ENCODE peak calls at places on chromosomes 3 and 15, in nine cellular contexts. M is stimulated activated naive CD8-positive, alpha-beta T cell treated with anti-CD3 and anti-CD28 coated beads, Interleukin-15, amount 100 ng/mL, for 72 hours; D is cardiac fibroblast; X is lung; L is lower leg skin; T is AG20443; S is NCI-H1092; J is stimulated activated effector memory CD8-positive, alpha-beta T cell treated with anti-CD3 and anti-CD28 coated beads, Interleukin-12 subunit alpha, Interleukin-12 subunit beta, amount 100 ng/mL, for 72 hours; B is GM12864. K is an unnamed sample.

GRCh38 chr15:36469567-36469966 is 109.9 kb upstream of the CDIN1 start:
- DNase-seq in D (peak; percentile 35), M (no peak), B (no peak), T (no peak), X (no peak), S (no peak), J (no peak), L (no peak), K (no peak)

GRCh38 chr15:69467636-69468035 is 15.0 kb downstream of the RPLP1 start:
- DNase-seq in B (no peak), T (no peak), S (no peak), L (no peak), M (no peak), D (no peak), J (no peak), X (no peak), K (no peak)

GRCh38 chr3:106092792-106093191 is 224.0 kb upstream of the CBLB start:
- DNase-seq in L (no peak), X (no peak), D (no peak), J (no peak), B (no peak), M (no peak), S (no peak), T (no peak), K (no peak)

GRCh38 chr15:59148160-59148810 is 43.3 kb downstream of the CCNB2 start:
- DNase-seq in M (no peak), D (no peak), T (peak; percentile 27), X (no peak), J (no peak), B (no peak), S (no peak), L (no peak), K (no peak)

GRCh38 chr3:47536221-47536891 is 22.8 kb upstream of the ELP6 start:
- DNase-seq in X (no peak), B (no peak), D (no peak), L (no peak), S (no peak), T (no peak), M (no peak), J (no peak), K (no peak)

GRCh38 chr3:106208979-106209378 is 340.2 kb upstream of the CBLB start:
- DNase-seq in J (no peak), M (no peak), B (no peak), X (no peak), T (no peak), L (no peak), S (no peak), D (peak; percentile 77), K (no peak)

GRCh38 chr15:94203321-94203720 is 28.0 kb upstream of the MCTP2 start:
- DNase-seq in S (no peak), T (no peak), M (no peak), B (no peak), D (no peak), X (no peak), J (no peak), L (no peak), K (no peak)

GRCh38 chr3:185537369-185537970 is 14.9 kb downstream of the LIPH start:
- DNase-seq in X (peak; percentile 75), J (peak; percentile 68), M (peak; percentile 48), L (peak; percentile 45), T (peak; percentile 69), S (no peak), B (peak; percentile 97), D (peak; percentile 98), K (peak; percentile 52)

GRCh38 chr15:68187559-68187958 is 17.6 kb downstream of the CALML4 start:
- DNase-seq in S (peak; percentile 33), M (no peak), B (no peak), L (peak; percentile 50), T (peak; percentile 73), D (peak; percentile 85), J (peak; percentile 37), X (no peak), K (peak; percentile 51)

GRCh38 chr3:22685598-22685997 is 517.5 kb upstream of the UBE2E2 start:
- DNase-seq in T (peak; percentile 23), B (no peak), J (no peak), D (peak; percentile 15), S (no peak), M (no peak), L (no peak), X (no peak), K (no peak)

GRCh38 chr3:189781384-189781783 is 150.2 kb downstream of the TP63 start:
- DNase-seq in X (no peak), S (no peak), T (no peak), L (no peak), D (no peak), J (no peak), B (no peak), M (no peak), K (no peak)

GRCh38 chr3:182567666-182568065 is 225.6 kb upstream of the ATP11B start:
- DNase-seq in B (no peak), T (no peak), X (no peak), J (no peak), M (no peak), D (no peak), L (no peak), S (no peak), K (no peak)

GRCh38 chr3:28916713-28917499 is 364.0 kb upstream of the RBMS3 start:
- DNase-seq in X (peak; percentile 33), M (peak; percentile 39), D (peak; percentile 86), J (no peak), S (no peak), B (peak; percentile 60), T (peak; percentile 75), L (peak; percentile 42), K (peak; percentile 74)

GRCh38 chr3:100465871-100466777 is 26.3 kb upstream of the TMEM45A start:
- DNase-seq in D (no peak), X (no peak), B (no peak), M (no peak), J (no peak), T (no peak), S (no peak), L (no peak), K (no peak)

GRCh38 chr3:194025119-194025518 is 110.8 kb upstream of the HES1 start:
- DNase-seq in J (no peak), T (no peak), D (no peak), S (no peak), B (no peak), M (no peak), X (no peak), L (no peak), K (no peak)

GRCh38 chr3:177468331-177468730 is 271.0 kb upstream of the TBL1XR1 start:
- DNase-seq in M (no peak), D (peak; percentile 88), S (no peak), L (no peak), X (peak; percentile 48), B (no peak), T (peak; percentile 88), J (no peak), K (peak; percentile 57)

GRCh38 chr15:64132217-64132616 is 19.3 kb upstream of the SNX22 start:
- DNase-seq in T (no peak), M (no peak), B (no peak), J (no peak), L (no peak), X (no peak), S (no peak), D (no peak), K (no peak)

GRCh38 chr3:47092090-47092489 is 71.8 kb downstream of the SETD2 start:
- DNase-seq in J (no peak), M (no peak), S (no peak), L (no peak), B (no peak), D (no peak), T (no peak), X (no peak), K (no peak)

GRCh38 chr3:74066456-74066855 is 441.7 kb upstream of the PDZRN3 start:
- DNase-seq in L (no peak), M (no peak), X (no peak), J (no peak), B (no peak), S (no peak), T (no peak), D (no peak), K (no peak)

GRCh38 chr3:96347289-96347688 is 467.1 kb upstream of the EPHA6 start:
- DNase-seq in T (no peak), B (no peak), L (no peak), J (no peak), D (no peak), S (no peak), X (no peak), M (no peak), K (no peak)

GRCh38 chr15:69074011-69074842 is 59.7 kb downstream of the NOX5 start:
- DNase-seq in B (no peak), M (no peak), D (peak; percentile 66), T (peak; percentile 71), S (peak; percentile 28), X (peak; percentile 64), L (peak; percentile 34), J (no peak), K (peak; percentile 79)

GRCh38 chr15:94478763-94479162 is 247.4 kb downstream of the MCTP2 start:
- DNase-seq in M (no peak), D (no peak), B (no peak), L (no peak), X (no peak), T (no peak), S (peak; percentile 35), J (no peak), K (no peak)

GRCh38 chr3:46865034-46865507 is 1.8 kb upstream of the MYL3 start:
- DNase-seq in X (peak; percentile 65), T (peak; percentile 69), B (no peak), L (peak; percentile 45), S (no peak), M (no peak), J (no peak), D (peak; percentile 47), K (peak; percentile 81)

GRCh38 chr3:98730338-98730737 is 32.8 kb upstream of the ST3GAL6 start:
- DNase-seq in T (no peak), M (peak; percentile 20), J (no peak), B (peak; percentile 55), D (peak; percentile 79), X (no peak), L (no peak), S (no peak), K (no peak)

GRCh38 chr3:46209053-46209452 is 940 bp upstream of the CCR1 start:
- DNase-seq in S (no peak), D (no peak), J (no peak), B (no peak), X (no peak), T (no peak), L (no peak), M (no peak), K (no peak)

GRCh38 chr3:57805674-57806073 is 49.6 kb downstream of the SLMAP start:
- DNase-seq in J (no peak), S (no peak), D (peak; percentile 93), M (no peak), B (no peak), T (peak; percentile 70), X (no peak), L (no peak), K (no peak)

GRCh38 chr15:51094606-51095569 is at the start of gene TNFAIP8L3:
- DNase-seq in L (no peak), D (peak; percentile 53), B (no peak), T (peak; percentile 78), S (no peak), X (peak; percentile 32), J (no peak), M (no peak), K (peak; percentile 71)

GRCh38 chr15:100922192-100923040 is 3.3 kb downstream of the LRRK1 start:
- DNase-seq in S (no peak), B (no peak), D (no peak), J (no peak), M (no peak), T (no peak), L (no peak), X (no peak), K (no peak)

GRCh38 chr3:38711321-38711720 is 61.8 kb upstream of the SCN5A start:
- DNase-seq in S (no peak), T (no peak), M (no peak), L (no peak), B (no peak), J (no peak), X (no peak), D (no peak), K (no peak)

GRCh38 chr15:52337198-52337853 is 41.7 kb upstream of the MYO5C start:
- DNase-seq in T (peak; percentile 53), J (no peak), X (no peak), L (no peak), B (no peak), S (no peak), D (peak; percentile 73), M (no peak), K (no peak)

GRCh38 chr15:49242820-49243219 is 72.8 kb downstream of the GALK2 start:
- DNase-seq in X (no peak), M (no peak), B (no peak), L (no peak), T (peak; percentile 80), J (no peak), D (peak; percentile 84), S (no peak), K (no peak)

K was measured in Right ventricle myocardium superior.